ENCODE peak calls at places on chromosomes 5 and 9, in five cellular contexts. H is cardiac muscle cell; J is endodermal cell; X is keratinocyte; Q is CD8-positive, alpha-beta T cell. T is an unnamed sample.
A peak's percentile ranks its signal among the peaks of the same experiment; 100 is the strongest.

GRCh38 chr9:116460026-116460425 is 227.1 kb upstream of the TRIM32 start:
- DNase-seq in H (no peak), J (no peak), Q (no peak), X (no peak), T (no peak)

GRCh38 chr5:13250450-13251291 is 693.8 kb downstream of the DNAH5 start:
- DNase-seq in J (no peak), Q (no peak), X (no peak), H (peak; percentile 28), T (no peak)

GRCh38 chr9:130433168-130433946 is 11.4 kb upstream of the ASS1 start:
- DNase-seq in X (no peak), Q (peak; percentile 12), J (peak; percentile 90), H (peak; percentile 83), T (no peak)

GRCh38 chr5:15472116-15472515 is 27.9 kb upstream of the FBXL7 start:
- DNase-seq in H (no peak), X (no peak), Q (no peak), J (peak; percentile 59), T (no peak)

GRCh38 chr5:53884411-53884810 is 324.0 kb downstream of the NDUFS4 start:
- DNase-seq in H (no peak), J (peak; percentile 70), X (no peak), Q (no peak), T (no peak)

GRCh38 chr9:131490514-131490913 is 12.2 kb upstream of the POMT1 start:
- DNase-seq in X (no peak), J (no peak), Q (no peak), H (no peak), T (no peak)

GRCh38 chr9:12703996-12704395 is 10.8 kb downstream of the TYRP1 start:
- DNase-seq in Q (no peak), X (no peak), H (no peak), J (no peak), T (no peak)

GRCh38 chr5:76582252-76583162 is 40.7 kb downstream of the F2RL2 start:
- DNase-seq in H (no peak), J (no peak), X (no peak), Q (no peak), T (no peak)

GRCh38 chr5:135488727-135489465 is 36.7 kb upstream of the TIFAB start:
- DNase-seq in H (peak; percentile 79), Q (no peak), X (no peak), J (peak; percentile 94), T (no peak)

GRCh38 chr9:83962165-83962564 is 17.9 kb downstream of the HNRNPK start:
- DNase-seq in Q (no peak), X (no peak), H (no peak), J (no peak), T (no peak)

GRCh38 chr5:76657683-76658311 is 34.6 kb upstream of the F2RL2 start:
- DNase-seq in J (no peak), H (no peak), X (no peak), Q (no peak), T (no peak)

GRCh38 chr9:131270171-131271015 is 5.9 kb downstream of the FAM78A start:
- DNase-seq in J (peak; percentile 41), Q (no peak), X (no peak), H (no peak), T (peak; percentile 67)

DNA sequence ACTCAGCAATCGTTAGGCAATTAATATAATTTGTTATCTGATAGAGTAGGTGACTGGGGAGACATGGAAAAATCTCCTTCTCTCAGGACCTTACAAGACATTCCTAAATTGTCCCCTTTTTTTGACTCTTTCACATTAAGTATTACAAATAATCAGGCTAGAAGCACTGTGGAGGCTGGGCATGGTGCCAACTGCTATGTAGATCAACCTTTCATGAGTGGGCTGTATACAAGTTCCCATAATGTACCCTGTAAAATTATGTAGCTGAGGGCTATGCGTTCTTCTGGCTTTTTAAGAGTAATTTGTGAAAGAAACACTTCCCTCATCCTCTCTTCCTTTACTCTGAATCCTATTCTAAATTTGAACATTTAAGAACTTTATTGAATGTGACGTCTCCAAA is 140.2 kb downstream of the NFIB start:
- DNase-seq in Q (no peak), J (no peak), H (peak; percentile 8), X (no peak), T (no peak)
- H3K4me1 ChIP-seq in Q (no peaks in the 10 kb centered on the region), J (no peaks in the 10 kb centered on the region), H (no peaks in the 10 kb centered on the region), X (peaks cover 17% of the 10 kb centered on the region), T (peaks cover 2% of the 10 kb centered on the region)

DNA sequence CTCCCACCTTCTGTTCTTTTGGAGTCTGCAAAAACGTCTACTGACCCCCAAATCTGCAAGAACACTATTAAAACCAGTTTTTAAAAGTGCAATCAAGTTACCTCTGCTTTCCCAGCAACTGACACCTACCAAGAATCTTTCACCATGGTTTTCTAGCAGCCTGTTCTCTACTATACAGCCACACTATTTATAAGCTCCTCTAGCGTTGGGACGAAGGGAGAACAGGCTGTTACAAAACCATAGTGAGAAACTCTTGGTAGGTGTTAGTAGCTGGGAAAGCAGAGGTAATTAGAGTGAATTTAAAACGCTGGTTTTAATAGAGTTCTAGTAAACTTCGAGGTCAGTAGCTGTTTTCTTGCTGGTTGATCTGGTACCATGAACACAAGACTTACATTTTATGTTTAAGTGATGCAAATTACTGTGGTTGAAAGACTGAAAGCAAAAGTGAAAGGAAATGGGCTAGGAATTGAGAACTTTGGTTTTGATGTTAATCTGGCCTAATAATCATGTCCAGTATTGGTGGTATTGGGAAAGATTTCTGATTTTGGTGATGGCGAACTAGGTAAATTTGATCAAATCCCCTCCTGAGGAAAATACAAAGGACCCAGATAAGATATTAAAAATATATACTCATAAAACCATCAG is 5.3 kb downstream of the MROH2B start:
- DNase-seq in Q (no peak), H (no peak), J (no peak), X (no peak), T (no peak)
- TF ChIP-seq CTCF in Q (no peak), H (no peak), J (no peak), X (no peak), T (no peak)

GRCh38 chr9:40884072-40884901 is 244.2 kb downstream of the FOXD4L6 start:
- DNase-seq in Q (no peak), J (no peak), H (no peak), X (no peak), T (no peak)
- H3K9me3 ChIP-seq in Q (peaks cover 23% of the 10 kb centered on the region), J (peaks cover 44% of the 10 kb centered on the region), H (peaks cover 23% of the 10 kb centered on the region), X (peaks cover 16% of the 10 kb centered on the region), T (peaks cover 100% of the 10 kb centered on the region)

GRCh38 chr5:107461770-107462169 is 209.0 kb downstream of the EFNA5 start:
- DNase-seq in J (no peak), Q (no peak), X (no peak), H (no peak), T (no peak)
- H3K4me1 ChIP-seq in J (peaks cover 22% of the 10 kb centered on the region), Q (no peaks in the 10 kb centered on the region), X (peaks cover 42% of the 10 kb centered on the region), H (peaks cover 29% of the 10 kb centered on the region), T (no peaks in the 10 kb centered on the region)

GRCh38 chr5:34686762-34687268 is 30.7 kb downstream of the RAI14 start:
- DNase-seq in H (peak; percentile 90), X (peak; percentile 62), J (peak; percentile 77), Q (no peak), T (peak; percentile 84)
- TF ChIP-seq CTCF in H (no peak), X (peak; percentile 3), J (no peak), Q (no peak), T (no peak)

DNA sequence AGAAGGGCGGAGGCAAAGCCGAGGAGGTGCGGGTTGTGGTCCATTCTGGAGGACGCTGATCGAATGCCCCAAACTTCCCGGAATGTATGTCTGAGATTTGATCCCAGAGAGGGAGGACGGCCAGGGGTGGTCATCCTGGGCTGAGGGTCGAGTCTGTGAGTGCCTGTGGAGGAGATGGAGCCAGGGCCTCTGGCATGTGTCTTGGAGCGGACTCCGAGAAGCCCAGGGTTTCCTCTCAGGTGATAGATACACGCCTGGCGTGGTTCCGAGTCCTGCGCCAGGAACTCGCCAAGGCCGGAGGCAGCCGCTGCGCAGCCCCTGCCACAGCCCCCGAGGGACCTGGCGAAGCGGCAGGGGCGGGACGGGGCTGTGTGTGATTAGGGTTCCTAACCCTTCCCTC is 363 bp downstream of the ZNF454 start:
- DNase-seq in J (no peak), X (no peak), H (no peak), Q (no peak), T (no peak)
- H3K9me3 ChIP-seq in J (peaks cover 73% of the 10 kb centered on the region), X (peaks cover 23% of the 10 kb centered on the region), H (no peaks in the 10 kb centered on the region), Q (peaks cover 24% of the 10 kb centered on the region), T (peaks cover 39% of the 10 kb centered on the region)

GRCh38 chr5:95961617-95962474 is at the start of gene ELL2:
- DNase-seq in H (peak; percentile 98), J (peak; percentile 99), X (peak; percentile 87), Q (peak; percentile 90), T (peak; percentile 100)
- H3K4me1 ChIP-seq in H (peaks cover 33% of the 10 kb centered on the region), J (peaks cover 12% of the 10 kb centered on the region), X (peaks cover 35% of the 10 kb centered on the region), Q (peaks cover 12% of the 10 kb centered on the region), T (peaks cover 28% of the 10 kb centered on the region)

GRCh38 chr5:38376404-38376803 is 118.0 kb downstream of the EGFLAM start:
- DNase-seq in J (no peak), X (no peak), Q (no peak), H (no peak), T (no peak)
- TF ChIP-seq CTCF in J (no peak), X (no peak), Q (no peak), H (no peak), T (no peak)

GRCh38 chr5:34545164-34545563 is 111.0 kb upstream of the RAI14 start:
- DNase-seq in X (no peak), H (no peak), J (no peak), Q (no peak), T (no peak)
- H3K9me3 ChIP-seq in X (peaks cover 3% of the 10 kb centered on the region), H (no peaks in the 10 kb centered on the region), J (peaks cover 51% of the 10 kb centered on the region), Q (peaks cover 6% of the 10 kb centered on the region), T (peaks cover 8% of the 10 kb centered on the region)

GRCh38 chr9:136990233-136990911 is 1.9 kb upstream of the PAXX start:
- DNase-seq in Q (no peak), X (no peak), H (no peak), J (no peak), T (no peak)

GRCh38 chr9:136994180-136994884 is 2.0 kb downstream of the CLIC3 start:
- DNase-seq in H (no peak), X (no peak), J (no peak), Q (no peak), T (no peak)

GRCh38 chr9:136992819-136993369 is 672 bp downstream of the PAXX start:
- DNase-seq in Q (no peak), X (no peak), J (peak; percentile 72), H (no peak), T (no peak)

GRCh38 chr9:136994885-136995224 is 1.5 kb downstream of the CLIC3 start:
- DNase-seq in H (peak; percentile 34), Q (no peak), J (no peak), X (no peak), T (no peak)

GRCh38 chr9:136991993-136992818 is at the start of gene PAXX:
- DNase-seq in J (peak; percentile 96), Q (peak; percentile 92), X (peak; percentile 54), H (peak; percentile 96), T (peak; percentile 96)
- H3K4me1 ChIP-seq in J (peaks cover 4% of the 10 kb centered on the region), Q (peaks cover 35% of the 10 kb centered on the region), X (peaks cover 42% of the 10 kb centered on the region), H (peaks cover 5% of the 10 kb centered on the region), T (peaks cover 38% of the 10 kb centered on the region)